ENCODE peak calls at places on chromosomes 7 and 10, in ten cellular contexts. V, Z, W, G, L, D, I, M, S and A are unnamed samples. For H3K36me3, the result is how much of the 10 kb centered on the place peaks cover.

GRCh38 chr7:8511810-8512209 is 78.4 kb downstream of the NXPH1 start:
- DNase-seq in M (no peak), G (no peak), D (no peak), V (no peak), W (no peak), S (no peak), Z (no peak), L (no peak), I (no peak), A (no peak)

GRCh38 chr10:21832751-21833150 is 170.8 kb downstream of the DNAJC1 start:
- DNase-seq in W (no peak), G (no peak), S (no peak), I (no peak), M (no peak), D (no peak), Z (no peak), V (no peak), L (peak), A (no peak)

GRCh38 chr10:12729885-12730284 is 271.6 kb downstream of the CCDC3 start:
- DNase-seq in Z (no peak), L (no peak), S (no peak), W (no peak), D (no peak), G (no peak), I (no peak), V (no peak), M (peak), A (peak)

GRCh38 chr10:78729366-78729765 is 339.4 kb upstream of the ZMIZ1 start:
- DNase-seq in I (no peak), L (no peak), D (no peak), G (no peak), S (no peak), Z (no peak), W (no peak), V (no peak), M (no peak), A (no peak)

GRCh38 chr10:123057968-123058367 is 49.2 kb downstream of the ACADSB start:
- DNase-seq in I (no peak), W (no peak), M (no peak), S (no peak), V (no peak), G (no peak), D (no peak), Z (no peak), L (no peak), A (no peak)

GRCh38 chr10:78656815-78657621 is 411.7 kb upstream of the ZMIZ1 start:
- DNase-seq in M (peak), S (no peak), I (peak), L (no peak), W (no peak), G (peak), D (no peak), V (no peak), Z (no peak), A (no peak)

GRCh38 chr7:80721880-80722595 is 83.6 kb downstream of the CD36 start:
- DNase-seq in D (no peak), Z (no peak), W (no peak), M (peak), V (no peak), G (peak), L (peak), S (peak), I (peak), A (peak)

GRCh38 chr10:113958631-113959382 is 84.9 kb upstream of the ADRB1 start:
- DNase-seq in Z (no peak), I (peak), W (peak), S (no peak), D (no peak), M (no peak), L (peak), V (peak), G (no peak), A (no peak)

GRCh38 chr7:15284406-15284805 is 277.4 kb downstream of the AGMO start:
- DNase-seq in G (no peak), Z (no peak), L (no peak), S (no peak), M (no peak), D (no peak), W (no peak), V (no peak), I (no peak), A (no peak)

GRCh38 chr7:11343818-11344413 is 370.2 kb downstream of the PHF14 start:
- DNase-seq in V (no peak), W (no peak), I (peak), L (no peak), M (peak), G (no peak), D (no peak), Z (no peak), S (no peak), A (no peak)

GRCh38 chr10:32189400-32190084 is 133.3 kb upstream of the KIF5B start:
- DNase-seq in I (peak), M (no peak), V (peak), L (no peak), S (no peak), D (no peak), G (no peak), Z (no peak), W (no peak), A (peak)

GRCh38 chr10:32795598-32796183 is 162.3 kb downstream of the ITGB1 start:
- DNase-seq in W (no peak), L (no peak), I (peak), S (no peak), D (no peak), M (peak), G (no peak), Z (peak), V (no peak), A (peak)

GRCh38 chr7:98079891-98080653 is 26.6 kb upstream of the LMTK2 start:
- DNase-seq in L (peak), S (peak), D (no peak), Z (no peak), G (no peak), I (no peak), W (peak), V (no peak), M (peak), A (peak)

GRCh38 chr7:54546081-54546985 is 4.2 kb downstream of the VSTM2A start:
- DNase-seq in W (no peak), S (no peak), L (peak), D (no peak), M (peak), G (no peak), I (peak), V (no peak), Z (no peak), A (peak)

GRCh38 chr10:133299224-133299623 is 9.4 kb downstream of the TUBGCP2 start:
- DNase-seq in Z (no peak), I (no peak), W (no peak), V (no peak), G (no peak), D (no peak), L (no peak), M (no peak), S (no peak), A (no peak)

GRCh38 chr10:52314007-52314821 is at the start of gene DKK1:
- DNase-seq in I (peak), L (peak), V (peak), Z (no peak), S (no peak), W (peak), M (peak), G (peak), D (peak), A (peak)

GRCh38 chr10:52316500-52316899 is 2.4 kb downstream of the DKK1 start:
- DNase-seq in D (no peak), V (no peak), I (no peak), Z (no peak), L (peak), M (no peak), S (no peak), G (no peak), W (no peak), A (no peak)

GRCh38 chr10:52313350-52314006 is 603 bp upstream of the DKK1 start:
- DNase-seq in S (no peak), M (peak), G (no peak), L (peak), W (no peak), V (no peak), I (peak), Z (no peak), D (peak), A (peak)

GRCh38 chr10:52316005-52316404 is 1.9 kb downstream of the DKK1 start:
- DNase-seq in V (no peak), G (no peak), W (no peak), D (no peak), S (no peak), I (no peak), M (no peak), Z (no peak), L (peak), A (no peak)

GRCh38 chr10:52314822-52315552 is 906 bp downstream of the DKK1 start:
- DNase-seq in G (no peak), S (no peak), M (peak), D (no peak), L (peak), V (no peak), W (no peak), Z (no peak), I (peak), A (no peak)
- TF ChIP-seq CTCF in G (no peak), S (no peak), M (no peak), D (no peak), L (no peak), V (no peak), W (no peak), Z (no peak), I (no peak), A (no peak)

GRCh38 chr10:91953600-91954140 is 30.1 kb downstream of the BTAF1 start:
- DNase-seq in I (no peak), M (peak), S (no peak), G (no peak), Z (no peak), W (no peak), V (no peak), D (no peak), L (no peak), A (no peak)
- H3K36me3 ChIP-seq in I (under half), M (under half), S (under half), G (under half), Z (under half), W (half or more), V (under half), D (half or more), L (under half), A (half or more)

DNA sequence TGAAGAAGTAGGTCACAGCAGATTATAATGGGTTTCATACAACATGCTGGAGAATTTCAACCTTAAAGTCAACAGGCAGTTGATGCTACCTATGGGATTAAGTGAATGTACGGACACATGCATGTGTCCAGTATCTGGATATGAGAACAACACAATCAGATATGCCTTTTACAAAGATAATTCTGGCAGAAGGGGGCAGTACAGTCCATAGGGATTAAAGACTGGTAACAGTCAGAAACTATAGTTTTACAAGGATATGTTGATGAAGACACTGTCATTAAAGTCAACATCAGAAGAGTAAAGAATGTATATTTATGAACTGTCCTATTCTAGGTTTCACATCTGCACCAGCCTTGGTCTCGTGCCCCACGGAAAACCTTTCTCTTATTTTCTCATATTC is 41.5 kb downstream of the ANKMY2 start:
- DNase-seq in V (no peak), S (no peak), M (no peak), G (no peak), W (no peak), Z (no peak), D (no peak), L (no peak), I (no peak), A (no peak)
- TF ChIP-seq CTCF in V (no peak), S (no peak), M (no peak), G (no peak), W (no peak), Z (no peak), D (peak), L (peak), I (no peak), A (peak)

GRCh38 chr7:107971100-107971499 is 31.9 kb downstream of the LAMB1 start:
- DNase-seq in L (no peak), S (no peak), I (no peak), G (no peak), M (no peak), W (no peak), Z (no peak), D (no peak), V (no peak), A (no peak)
- H3K36me3 ChIP-seq in L (half or more), S (under half), I (under half), G (under half), M (under half), W (under half), Z (under half), D (under half), V (under half), A (half or more)

GRCh38 chr7:391961-392524 is 102.1 kb downstream of the FOXL3 start:
- DNase-seq in S (no peak), D (peak), M (no peak), G (no peak), Z (no peak), V (peak), W (peak), L (peak), I (no peak), A (peak)

GRCh38 chr7:392822-393221 is 102.9 kb downstream of the FOXL3 start:
- DNase-seq in V (no peak), S (no peak), M (no peak), Z (no peak), D (no peak), I (no peak), W (no peak), L (peak), G (no peak), A (no peak)

GRCh38 chr7:389911-390601 is 100.1 kb downstream of the FOXL3 start:
- DNase-seq in Z (no peak), W (peak), I (no peak), D (peak), S (no peak), M (no peak), V (peak), G (peak), L (peak), A (peak)

GRCh38 chr7:390761-391410 is 100.9 kb downstream of the FOXL3 start:
- DNase-seq in I (no peak), D (peak), L (peak), G (no peak), M (no peak), Z (no peak), V (no peak), W (peak), S (no peak), A (peak)

DNA sequence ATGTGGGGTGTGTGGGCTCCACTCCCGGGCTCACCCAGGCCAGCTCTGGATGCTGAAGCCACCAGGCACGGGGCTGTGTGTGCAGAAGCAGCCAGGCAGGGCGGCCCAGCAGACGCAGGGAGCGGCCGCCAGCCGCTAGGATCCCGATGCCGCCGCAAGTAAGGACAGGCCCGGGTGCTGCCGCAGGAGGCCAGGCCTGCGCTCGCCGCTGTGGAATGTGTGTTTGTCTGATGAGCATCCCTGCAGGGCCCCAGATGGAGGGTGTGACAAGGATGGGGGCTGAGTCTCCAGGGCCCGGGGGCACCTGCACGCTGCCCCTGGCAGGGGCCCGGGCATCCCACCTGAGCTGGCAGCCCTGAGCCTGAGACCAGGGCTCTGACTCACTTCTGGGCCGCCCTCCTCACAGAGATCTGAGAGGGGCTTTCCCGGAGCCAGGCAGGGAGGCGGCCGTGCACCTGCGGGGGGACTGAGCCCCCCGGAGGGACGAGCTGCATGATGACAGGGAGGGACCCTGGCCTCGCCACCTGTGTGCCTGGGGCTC is 101.5 kb downstream of the FOXL3 start:
- DNase-seq in D (peak), Z (no peak), L (no peak), M (no peak), W (peak), V (peak), G (no peak), I (no peak), S (no peak), A (peak)
- TF ChIP-seq CTCF in D (no peak), Z (no peak), L (no peak), M (no peak), W (no peak), V (no peak), G (no peak), I (no peak), S (no peak), A (no peak)

GRCh38 chr7:83640731-83641533 is 8.0 kb downstream of the SEMA3E start:
- DNase-seq in L (no peak), W (no peak), S (no peak), G (no peak), I (no peak), M (no peak), D (no peak), V (no peak), Z (no peak), A (peak)
- H3K36me3 ChIP-seq in L (under half), W (under half), S (under half), G (under half), I (under half), M (under half), D (under half), V (under half), Z (under half), A (under half)

GRCh38 chr7:118289476-118289875 is 65.0 kb downstream of the ANKRD7 start:
- DNase-seq in G (no peak), W (no peak), L (no peak), V (no peak), D (no peak), M (no peak), S (no peak), I (no peak), Z (no peak), A (no peak)
- TF ChIP-seq CTCF in G (no peak), W (no peak), L (no peak), V (no peak), D (no peak), M (no peak), S (no peak), I (no peak), Z (no peak), A (no peak)